ENCODE peak calls at places on chromosomes 12 and 14, in four cellular contexts. R, C, P and L are unnamed samples.

GRCh38 chr12:46858368-46858767 is 32.6 kb upstream of the SLC38A4 start:
- DNase-seq in P (no peak), C (no peak), R (no peak), L (no peak)

GRCh38 chr14:29757188-29757680 is 170.4 kb downstream of the PRKD1 start:
- DNase-seq in C (no peak), P (no peak), R (no peak), L (no peak)

GRCh38 chr14:105531088-105531957 is 4.9 kb downstream of the TMEM121 start:
- DNase-seq in C (no peak), R (no peak), P (no peak), L (no peak)

GRCh38 chr12:10140001-10140400 is 10.0 kb upstream of the CLEC7A start:
- DNase-seq in C (peak; percentile 23), P (peak; percentile 43), R (peak; percentile 40), L (peak; percentile 61)

GRCh38 chr12:114921796-114922195 is 237.8 kb upstream of the TBX3 start:
- DNase-seq in R (no peak), P (no peak), C (no peak), L (no peak)

GRCh38 chr12:71201136-71201679 is 43.4 kb upstream of the TSPAN8 start:
- DNase-seq in P (no peak), R (no peak), C (no peak), L (no peak)

GRCh38 chr14:75153295-75153694 is 23.1 kb downstream of the TMED10 start:
- DNase-seq in P (no peak), R (no peak), C (no peak), L (no peak)

GRCh38 chr14:59688224-59689170 is 111.9 kb upstream of the CCDC175 start:
- DNase-seq in P (peak; percentile 70), C (peak; percentile 28), R (peak; percentile 29), L (peak; percentile 64)

GRCh38 chr12:43858096-43858495 is 22.2 kb downstream of the TMEM117 start:
- DNase-seq in P (no peak), R (no peak), C (no peak), L (no peak)